ENCODE peak calls at places on chromosomes 5 and 9, in five cellular contexts. S is left ventricle myocardium superior; R is cerebellar cortex; B is AG04450; Q is activated T-cell treated with anti-CD3 and anti-CD28 coated beads, Interleukin-2, amount 50 U/mL, for 72 hours. E is an unnamed sample.

GRCh38 chr5:71939452-71939932 is 167.8 kb upstream of the MAP1B start:
- DNase-seq in R (peak), S (no peak), B (no peak), Q (no peak), E (peak)

GRCh38 chr9:92726348-92726747 is 38.3 kb downstream of the BICD2 start:
- DNase-seq in B (no peak), S (no peak), R (no peak), Q (no peak), E (no peak)

GRCh38 chr9:89878687-89879086 is 273.9 kb downstream of the GADD45G start:
- DNase-seq in S (peak), Q (no peak), R (no peak), B (no peak), E (no peak)

GRCh38 chr9:96136992-96137665 is 164.8 kb downstream of the HSD17B3 start:
- DNase-seq in B (peak), S (peak), R (no peak), Q (no peak), E (no peak)

GRCh38 chr9:95848764-95849163 is 26.7 kb upstream of the ERCC6L2 start:
- DNase-seq in S (no peak), B (no peak), Q (no peak), R (no peak), E (no peak)

GRCh38 chr9:75626860-75627259 is 263.6 kb upstream of the PCSK5 start:
- DNase-seq in R (no peak), B (no peak), Q (no peak), S (no peak), E (no peak)

GRCh38 chr9:37430841-37431597 is 8.5 kb downstream of the GRHPR start:
- DNase-seq in B (no peak), S (no peak), R (no peak), Q (no peak), E (no peak)

GRCh38 chr5:176542135-176542595 is 5.0 kb upstream of the RNF44 start:
- DNase-seq in R (no peak), S (peak), B (no peak), Q (peak), E (no peak)

GRCh38 chr5:17831279-17831678 is 197.0 kb downstream of the TAF11L14 start:
- DNase-seq in B (no peak), S (no peak), R (no peak), Q (no peak), E (no peak)

GRCh38 chr5:146091881-146092280 is 13.5 kb downstream of the PLAC8L1 start:
- DNase-seq in R (no peak), B (no peak), Q (no peak), S (no peak), E (no peak)

GRCh38 chr5:138338411-138339085 is 482 bp downstream of the FAM53C start:
- DNase-seq in R (no peak), S (no peak), Q (peak), B (no peak), E (no peak)

GRCh38 chr5:32029291-32029690 is 144.8 kb downstream of the GOLPH3 start:
- DNase-seq in R (no peak), B (no peak), S (no peak), Q (no peak), E (no peak)

GRCh38 chr5:65760504-65761275 is 38.7 kb downstream of the NLN start:
- DNase-seq in S (no peak), B (no peak), R (peak), Q (peak), E (no peak)

GRCh38 chr9:8492034-8492433 is 692.5 kb upstream of the DMAC1 start:
- DNase-seq in B (no peak), R (no peak), S (no peak), Q (no peak), E (no peak)

GRCh38 chr9:93134018-93134739 is at the start of gene NINJ1:
- DNase-seq in R (no peak), B (no peak), Q (peak), S (peak), E (peak)

GRCh38 chr5:96662725-96663513 is 743 bp downstream of the CAST start:
- DNase-seq in Q (peak), S (peak), R (peak), B (peak), E (peak)

GRCh38 chr5:102975457-102976182 is 144.3 kb downstream of the GIN1 start:
- DNase-seq in R (no peak), Q (no peak), S (no peak), B (peak), E (no peak)

GRCh38 chr5:17412760-17413671 is 85.0 kb upstream of the TAF11L2 start:
- DNase-seq in B (no peak), Q (no peak), S (no peak), R (no peak), E (no peak)

GRCh38 chr5:143248822-143249579 is 154.5 kb downstream of the NR3C1 start:
- DNase-seq in B (no peak), Q (no peak), S (no peak), R (no peak), E (no peak)

E was measured in cerebellum.